ENCODE peak calls at places on chromosomes 12 and 14, in six cellular contexts. One of them, this sample, is unnamed.

GRCh38 chr14:101791919-101792572 is 30.5 kb downstream of the PPP2R5C start:
- DNase-seq in IMR-90: peak; percentile 78
- DNase-seq in mesenchymal stem cell: peak; percentile 58
- DNase-seq in H1: no peak
- DNase-seq in H9: no peak
- DNase-seq in trophoblast cell: no peak
- DNase-seq in this sample: no peak

GRCh38 chr12:79566452-79566851 is 124.3 kb downstream of the PAWR start:
- DNase-seq in IMR-90: peak; percentile 24
- DNase-seq in mesenchymal stem cell: peak; percentile 69
- DNase-seq in H1: no peak
- DNase-seq in H9: no peak
- DNase-seq in trophoblast cell: no peak
- DNase-seq in this sample: no peak

GRCh38 chr12:113347-113746 is 46.8 kb downstream of the IQSEC3 start:
- DNase-seq in IMR-90: peak; percentile 12
- DNase-seq in mesenchymal stem cell: no peak
- DNase-seq in H1: no peak
- DNase-seq in H9: no peak
- DNase-seq in trophoblast cell: no peak
- DNase-seq in this sample: no peak

GRCh38 chr12:109304485-109304884 is 4.6 kb downstream of the FOXN4 start:
- DNase-seq in IMR-90: no peak
- DNase-seq in mesenchymal stem cell: no peak
- DNase-seq in H1: no peak
- DNase-seq in H9: no peak
- DNase-seq in trophoblast cell: no peak
- DNase-seq in this sample: no peak

GRCh38 chr12:30691122-30691879 is 4.4 kb downstream of the IPO8 start:
- DNase-seq in IMR-90: peak; percentile 85
- DNase-seq in mesenchymal stem cell: peak; percentile 85
- DNase-seq in H1: no peak
- DNase-seq in H9: no peak
- DNase-seq in trophoblast cell: peak; percentile 43
- DNase-seq in this sample: no peak

GRCh38 chr12:1707051-1707450 is 16.2 kb downstream of the ADIPOR2 start:
- DNase-seq in IMR-90: no peak
- DNase-seq in mesenchymal stem cell: no peak
- DNase-seq in H1: no peak
- DNase-seq in H9: no peak
- DNase-seq in trophoblast cell: no peak
- DNase-seq in this sample: no peak

GRCh38 chr12:16756833-16757552 is 151.0 kb upstream of the LMO3 start:
- DNase-seq in IMR-90: no peak
- DNase-seq in mesenchymal stem cell: no peak
- DNase-seq in H1: no peak
- DNase-seq in H9: no peak
- DNase-seq in trophoblast cell: no peak
- DNase-seq in this sample: peak; percentile 31

GRCh38 chr12:120453060-120453761 is 7.0 kb downstream of the GATC start:
- DNase-seq in IMR-90: no peak
- DNase-seq in mesenchymal stem cell: no peak
- DNase-seq in H1: no peak
- DNase-seq in H9: no peak
- DNase-seq in trophoblast cell: no peak
- DNase-seq in this sample: no peak

GRCh38 chr12:90679674-90680073 is 275.3 kb downstream of the CCER1 start:
- DNase-seq in IMR-90: no peak
- DNase-seq in mesenchymal stem cell: no peak
- DNase-seq in H1: no peak
- DNase-seq in H9: no peak
- DNase-seq in trophoblast cell: no peak
- DNase-seq in this sample: no peak

GRCh38 chr12:27398466-27398865 is 48.1 kb upstream of the SMCO2 start:
- DNase-seq in IMR-90: no peak
- DNase-seq in mesenchymal stem cell: no peak
- DNase-seq in H1: no peak
- DNase-seq in H9: no peak
- DNase-seq in trophoblast cell: no peak
- DNase-seq in this sample: no peak

GRCh38 chr12:66304296-66304915 is 2.1 kb downstream of the HELB start:
- DNase-seq in IMR-90: no peak
- DNase-seq in mesenchymal stem cell: no peak
- DNase-seq in H1: no peak
- DNase-seq in H9: no peak
- DNase-seq in trophoblast cell: no peak
- DNase-seq in this sample: no peak

GRCh38 chr12:122855985-122856831 is 21.0 kb downstream of the HIP1R start:
- DNase-seq in IMR-90: no peak
- DNase-seq in mesenchymal stem cell: no peak
- DNase-seq in H1: no peak
- DNase-seq in H9: no peak
- DNase-seq in trophoblast cell: no peak
- DNase-seq in this sample: no peak

GRCh38 chr14:39469094-39469710 is 37.0 kb upstream of the FBXO33 start:
- DNase-seq in IMR-90: no peak
- DNase-seq in mesenchymal stem cell: peak; percentile 17
- DNase-seq in H1: peak; percentile 56
- DNase-seq in H9: peak; percentile 70
- DNase-seq in trophoblast cell: no peak
- DNase-seq in this sample: no peak

GRCh38 chr12:64625243-64626077 is 15.2 kb downstream of the RASSF3 start:
- DNase-seq in IMR-90: peak; percentile 94
- DNase-seq in mesenchymal stem cell: peak; percentile 98
- DNase-seq in H1: no peak
- DNase-seq in H9: no peak
- DNase-seq in trophoblast cell: peak; percentile 88
- DNase-seq in this sample: no peak

GRCh38 chr12:111405856-111406473 is at the start of gene SH2B3:
- DNase-seq in IMR-90: peak; percentile 48
- DNase-seq in mesenchymal stem cell: no peak
- DNase-seq in H1: no peak
- DNase-seq in H9: no peak
- DNase-seq in trophoblast cell: no peak
- DNase-seq in this sample: no peak

GRCh38 chr12:53219116-53219955 is 12.3 kb upstream of the ITGB7 start:
- DNase-seq in IMR-90: peak; percentile 66
- DNase-seq in mesenchymal stem cell: peak; percentile 88
- DNase-seq in H1: no peak
- DNase-seq in H9: peak; percentile 29
- DNase-seq in trophoblast cell: no peak
- DNase-seq in this sample: no peak

GRCh38 chr12:28057856-28058615 is 85.5 kb upstream of the PTHLH start:
- DNase-seq in IMR-90: peak; percentile 25
- DNase-seq in mesenchymal stem cell: no peak
- DNase-seq in H1: no peak
- DNase-seq in H9: no peak
- DNase-seq in trophoblast cell: no peak
- DNase-seq in this sample: no peak

GRCh38 chr12:84455598-84455997 is 457.0 kb downstream of the SLC6A15 start:
- DNase-seq in IMR-90: no peak
- DNase-seq in mesenchymal stem cell: no peak
- DNase-seq in H1: no peak
- DNase-seq in H9: no peak
- DNase-seq in trophoblast cell: no peak
- DNase-seq in this sample: no peak

GRCh38 chr14:27392153-27392552 is 794.3 kb upstream of the NOVA1 start:
- DNase-seq in IMR-90: no peak
- DNase-seq in mesenchymal stem cell: peak; percentile 59
- DNase-seq in H1: no peak
- DNase-seq in H9: no peak
- DNase-seq in trophoblast cell: no peak
- DNase-seq in this sample: no peak

GRCh38 chr12:116979109-116979508 is 68.4 kb downstream of the FBXW8 start:
- DNase-seq in IMR-90: no peak
- DNase-seq in mesenchymal stem cell: no peak
- DNase-seq in H1: no peak
- DNase-seq in H9: no peak
- DNase-seq in trophoblast cell: no peak
- DNase-seq in this sample: no peak

GRCh38 chr14:74257988-74258704 is 18.9 kb downstream of the VSX2 start:
- DNase-seq in IMR-90: no peak
- DNase-seq in mesenchymal stem cell: no peak
- DNase-seq in H1: no peak
- DNase-seq in H9: no peak
- DNase-seq in trophoblast cell: no peak
- DNase-seq in this sample: no peak

GRCh38 chr12:27652174-27652763 is 44.0 kb upstream of the REP15 start:
- DNase-seq in IMR-90: peak; percentile 84
- DNase-seq in mesenchymal stem cell: peak; percentile 84
- DNase-seq in H1: no peak
- DNase-seq in H9: peak; percentile 58
- DNase-seq in trophoblast cell: peak; percentile 68
- DNase-seq in this sample: peak; percentile 79

GRCh38 chr12:62859203-62859799 is 75.6 kb downstream of the PPM1H start:
- DNase-seq in IMR-90: no peak
- DNase-seq in mesenchymal stem cell: no peak
- DNase-seq in H1: no peak
- DNase-seq in H9: no peak
- DNase-seq in trophoblast cell: no peak
- DNase-seq in this sample: no peak

GRCh38 chr12:12147111-12147510 is 76.4 kb downstream of the BCL2L14 start:
- DNase-seq in IMR-90: no peak
- DNase-seq in mesenchymal stem cell: no peak
- DNase-seq in H1: no peak
- DNase-seq in H9: no peak
- DNase-seq in trophoblast cell: no peak
- DNase-seq in this sample: no peak

GRCh38 chr12:52634266-52635056 is 16.1 kb upstream of the KRT73 start:
- DNase-seq in IMR-90: no peak
- DNase-seq in mesenchymal stem cell: no peak
- DNase-seq in H1: peak; percentile 14
- DNase-seq in H9: peak; percentile 24
- DNase-seq in trophoblast cell: no peak
- DNase-seq in this sample: no peak

GRCh38 chr12:25806271-25806670 is 152.2 kb upstream of the RASSF8 start:
- DNase-seq in IMR-90: peak; percentile 72
- DNase-seq in mesenchymal stem cell: no peak
- DNase-seq in H1: no peak
- DNase-seq in H9: no peak
- DNase-seq in trophoblast cell: no peak
- DNase-seq in this sample: no peak

GRCh38 chr14:60276347-60276746 is 27.3 kb downstream of the PPM1A start:
- DNase-seq in IMR-90: no peak
- DNase-seq in mesenchymal stem cell: peak; percentile 11
- DNase-seq in H1: no peak
- DNase-seq in H9: no peak
- DNase-seq in trophoblast cell: no peak
- DNase-seq in this sample: no peak

GRCh38 chr12:105444809-105445102 is 114.3 kb downstream of the C12orf75 start:
- DNase-seq in IMR-90: peak; percentile 40
- DNase-seq in mesenchymal stem cell: no peak
- DNase-seq in H1: no peak
- DNase-seq in H9: no peak
- DNase-seq in trophoblast cell: no peak
- DNase-seq in this sample: no peak

GRCh38 chr14:79294506-79294905 is 916.8 kb downstream of the DIO2 start:
- DNase-seq in IMR-90: peak; percentile 55
- DNase-seq in mesenchymal stem cell: no peak
- DNase-seq in H1: no peak
- DNase-seq in H9: no peak
- DNase-seq in trophoblast cell: no peak
- DNase-seq in this sample: no peak

GRCh38 chr12:124073636-124074035 is 100.6 kb downstream of the ZNF664 start:
- DNase-seq in IMR-90: no peak
- DNase-seq in mesenchymal stem cell: peak; percentile 39
- DNase-seq in H1: no peak
- DNase-seq in H9: no peak
- DNase-seq in trophoblast cell: peak; percentile 52
- DNase-seq in this sample: no peak
- H2BK120ac ChIP-seq in IMR-90: no peak overlapping the region
- H2BK120ac ChIP-seq in mesenchymal stem cell: no peak overlapping the region
- H2BK120ac ChIP-seq in H1: peak overlapping the region; percentile 58
- H2BK120ac ChIP-seq in H9: no peak overlapping the region
- H2BK120ac ChIP-seq in trophoblast cell: no peak overlapping the region
- H2BK120ac ChIP-seq in this sample: no peak overlapping the region

DNA sequence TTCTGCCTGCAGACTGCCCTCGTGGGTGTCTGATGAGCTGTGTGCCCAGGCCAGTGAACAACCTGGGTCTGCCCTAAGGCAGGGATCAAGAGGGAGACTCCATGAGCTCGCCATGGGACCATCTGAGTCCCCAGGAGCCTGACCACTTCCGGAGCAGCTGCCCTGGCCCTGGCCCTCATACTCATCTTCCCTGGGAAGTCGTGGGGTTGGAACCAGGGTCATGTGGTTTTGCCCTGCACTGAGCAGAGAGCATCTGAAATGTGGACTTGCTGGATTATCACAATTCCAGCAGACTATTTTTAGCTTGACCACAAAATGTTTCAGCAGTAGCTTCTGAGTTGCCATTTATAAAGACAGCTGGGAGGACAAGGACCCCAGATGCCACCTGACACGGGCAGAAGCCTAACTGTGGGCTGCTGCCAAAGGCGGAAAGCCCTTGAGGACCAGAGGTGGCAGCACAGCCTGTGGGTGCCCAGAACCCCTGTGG is 6.7 kb downstream of the BTBD6 start:
- DNase-seq in IMR-90: peak; percentile 28
- DNase-seq in mesenchymal stem cell: peak; percentile 81
- DNase-seq in H1: no peak
- DNase-seq in H9: peak; percentile 17
- DNase-seq in trophoblast cell: peak; percentile 77
- DNase-seq in this sample: no peak
- H2AFZ ChIP-seq in IMR-90: peak overlapping the region; percentile 21
- H2AFZ ChIP-seq in mesenchymal stem cell: no peak overlapping the region
- H2AFZ ChIP-seq in H1: no peak overlapping the region
- H2AFZ ChIP-seq in H9: no peak overlapping the region
- H2AFZ ChIP-seq in trophoblast cell: no peak overlapping the region
- H2AFZ ChIP-seq in this sample: no peak overlapping the region

GRCh38 chr14:65214741-65215140 is 112.4 kb upstream of the MAX start:
- DNase-seq in IMR-90: no peak
- DNase-seq in mesenchymal stem cell: no peak
- DNase-seq in H1: no peak
- DNase-seq in H9: no peak
- DNase-seq in trophoblast cell: no peak
- DNase-seq in this sample: no peak
- H3K4ac ChIP-seq in IMR-90: no peak overlapping the region
- H3K4ac ChIP-seq in mesenchymal stem cell: no peak overlapping the region
- H3K4ac ChIP-seq in H1: no peak overlapping the region
- H3K4ac ChIP-seq in H9: no peak overlapping the region
- H3K4ac ChIP-seq in trophoblast cell: no peak overlapping the region
- H3K4ac ChIP-seq in this sample: no peak overlapping the region

GRCh38 chr12:95207407-95207806 is 9.9 kb downstream of the FGD6 start:
- DNase-seq in IMR-90: no peak
- DNase-seq in mesenchymal stem cell: no peak
- DNase-seq in H1: no peak
- DNase-seq in H9: no peak
- DNase-seq in trophoblast cell: no peak
- DNase-seq in this sample: no peak

GRCh38 chr12:95204141-95204866 is 13.0 kb downstream of the FGD6 start:
- DNase-seq in IMR-90: peak; percentile 95
- DNase-seq in mesenchymal stem cell: peak; percentile 92
- DNase-seq in H1: peak; percentile 54
- DNase-seq in H9: peak; percentile 80
- DNase-seq in trophoblast cell: peak; percentile 96
- DNase-seq in this sample: no peak

GRCh38 chr12:95205016-95205415 is 12.3 kb downstream of the FGD6 start:
- DNase-seq in IMR-90: no peak
- DNase-seq in mesenchymal stem cell: no peak
- DNase-seq in H1: no peak
- DNase-seq in H9: no peak
- DNase-seq in trophoblast cell: no peak
- DNase-seq in this sample: no peak

GRCh38 chr12:95206916-95207315 is 10.4 kb downstream of the FGD6 start:
- DNase-seq in IMR-90: no peak
- DNase-seq in mesenchymal stem cell: no peak
- DNase-seq in H1: no peak
- DNase-seq in H9: no peak
- DNase-seq in trophoblast cell: no peak
- DNase-seq in this sample: no peak

GRCh38 chr12:95205685-95206084 is 11.6 kb downstream of the FGD6 start:
- DNase-seq in IMR-90: peak; percentile 90
- DNase-seq in mesenchymal stem cell: peak; percentile 88
- DNase-seq in H1: no peak
- DNase-seq in H9: peak; percentile 61
- DNase-seq in trophoblast cell: peak; percentile 61
- DNase-seq in this sample: peak; percentile 32
- H2BK120ac ChIP-seq in IMR-90: peak overlapping the region; percentile 96
- H2BK120ac ChIP-seq in mesenchymal stem cell: peak overlapping the region; percentile 87
- H2BK120ac ChIP-seq in H1: no peak overlapping the region
- H2BK120ac ChIP-seq in H9: no peak overlapping the region
- H2BK120ac ChIP-seq in trophoblast cell: peak overlapping the region; percentile 82
- H2BK120ac ChIP-seq in this sample: no peak overlapping the region